ENCODE peak calls at places on chromosomes 6 and 20, in five cellular contexts. W is H9, M is mesenchymal stem cell, U is trophoblast cell, V is neuronal stem cell. A is an unnamed sample.

GRCh38 chr20:56582557-56582956 is 46.5 kb upstream of the TFAP2C start:
- DNase-seq in V (no peak), U (no peak), M (no peak), W (no peak), A (no peak)

GRCh38 chr6:13487122-13488014 is at the start of gene GFOD1:
- DNase-seq in V (peak), W (peak), M (peak), U (peak), A (peak)

GRCh38 chr20:25042531-25043498 is 15.1 kb downstream of the ACSS1 start:
- DNase-seq in U (no peak), W (no peak), M (no peak), V (no peak), A (no peak)

GRCh38 chr6:31952140-31952805 is 6.4 kb downstream of the CFB start:
- DNase-seq in M (peak), W (peak), V (peak), U (peak), A (peak)

GRCh38 chr6:47780510-47781356 is 1.1 kb upstream of the OPN5 start:
- DNase-seq in U (peak), M (peak), W (peak), V (peak), A (peak)

GRCh38 chr20:18279231-18279630 is 9.1 kb upstream of the ZNF133 start:
- DNase-seq in W (no peak), V (no peak), U (no peak), M (no peak), A (no peak)

GRCh38 chr6:106103728-106104109 is 17.6 kb downstream of the PRDM1 start:
- DNase-seq in M (no peak), V (no peak), U (no peak), W (no peak), A (no peak)

GRCh38 chr6:82013561-82014275 is 233.8 kb downstream of the IBTK start:
- DNase-seq in U (peak), V (no peak), M (peak), W (no peak), A (no peak)

GRCh38 chr20:45441746-45442145 is 25.8 kb downstream of the PIGT start:
- DNase-seq in V (no peak), W (no peak), M (no peak), U (peak), A (no peak)

GRCh38 chr6:148657053-148657452 is 89.8 kb upstream of the UST start:
- DNase-seq in U (peak), W (no peak), V (no peak), M (peak), A (no peak)

GRCh38 chr20:33668087-33668790 is 1.5 kb downstream of the ACTL10 start:
- DNase-seq in M (no peak), V (no peak), U (no peak), W (no peak), A (no peak)

GRCh38 chr20:57627972-57628650 is 7.9 kb upstream of the ZBP1 start:
- DNase-seq in M (no peak), W (no peak), U (no peak), V (no peak), A (peak)

GRCh38 chr6:158472453-158472852 is 87.4 kb upstream of the TMEM181 start:
- DNase-seq in W (no peak), U (no peak), M (no peak), V (no peak), A (no peak)

GRCh38 chr6:42505377-42505702 is 53.6 kb upstream of the TRERF1 start:
- DNase-seq in V (no peak), W (no peak), U (peak), M (peak), A (no peak)

GRCh38 chr6:16414205-16414604 is 175.8 kb downstream of the GMPR start:
- DNase-seq in V (no peak), U (no peak), W (no peak), M (no peak), A (no peak)

GRCh38 chr6:36729169-36729549 is 31.5 kb downstream of the RAB44 start:
- DNase-seq in V (no peak), W (no peak), M (no peak), U (peak), A (no peak)
- H2BK12ac ChIP-seq in V (no peak), W (no peak), M (no peak), U (no peak), A (no peak)

GRCh38 chr6:121838842-121839241 is 403.4 kb downstream of the GJA1 start:
- DNase-seq in V (no peak), U (no peak), M (peak), W (no peak), A (no peak)
- H2BK12ac ChIP-seq in V (no peak), U (no peak), M (peak), W (no peak), A (no peak)

DNA sequence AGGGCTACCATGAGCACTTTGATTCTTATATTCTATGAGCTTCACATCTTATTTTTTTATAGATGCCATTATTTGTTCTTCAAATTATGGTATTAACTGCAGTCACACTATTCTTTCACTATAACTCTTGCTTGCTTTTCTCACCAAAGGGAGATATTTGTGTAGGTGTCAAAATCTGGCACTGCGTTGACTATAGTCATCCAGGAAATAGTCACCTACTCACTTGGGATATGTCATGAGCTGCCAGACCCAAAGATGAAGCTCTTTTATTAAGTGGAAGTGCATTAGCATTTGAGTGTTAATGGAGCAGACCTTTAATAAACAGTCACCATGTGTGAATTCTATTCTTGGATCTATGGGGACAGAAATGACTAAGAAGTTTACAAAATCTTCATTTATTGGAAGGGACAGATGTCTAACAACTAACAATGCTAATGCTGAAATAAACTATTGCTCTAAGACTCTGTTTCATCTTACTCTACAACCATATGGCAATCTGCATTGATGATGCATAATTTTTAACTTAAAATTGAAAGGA is 130.1 kb upstream of the NEDD9 start:
- DNase-seq in V (no peak), W (no peak), U (no peak), M (no peak), A (no peak)
- H2BK12ac ChIP-seq in V (no peak), W (no peak), U (no peak), M (no peak), A (no peak)

GRCh38 chr6:100101656-100102055 is 107.6 kb upstream of the MCHR2 start:
- DNase-seq in V (no peak), U (no peak), M (no peak), W (no peak), A (no peak)
- H2BK12ac ChIP-seq in V (no peak), U (no peak), M (no peak), W (no peak), A (no peak)